ENCODE peak calls at places on chromosomes 6 and 20, in eight cellular contexts. B is pons; A is effector memory CD8-positive, alpha-beta T cell; L is renal cortical epithelial cell; V is amniotic stem cell; M is sciatic nerve; K is NCI-H1436 treated with DMSO at 0.1 percent for 48 hours; N is NCI-H1694 treated with DMSO at 0.1 percent for 48 hours. G is an unnamed sample.

GRCh38 chr6:155103816-155104366 is 108.8 kb downstream of the TIAM2 start:
- DNase-seq in M (no peak), A (no peak), B (no peak), V (no peak), L (peak; percentile 51), N (no peak), K (no peak), G (peak; percentile 2)

GRCh38 chr6:38767555-38767954 is 52.4 kb downstream of the DNAH8 start:
- DNase-seq in B (no peak), N (no peak), A (no peak), M (no peak), L (no peak), K (no peak), V (no peak), G (no peak)

GRCh38 chr20:12970372-12970821 is 38.4 kb upstream of the SPTLC3 start:
- DNase-seq in L (peak; percentile 59), M (no peak), K (no peak), N (peak; percentile 24), A (no peak), B (peak; percentile 52), V (no peak), G (no peak)

GRCh38 chr6:78483546-78483945 is 383.8 kb upstream of the IRAK1BP1 start:
- DNase-seq in M (no peak), V (no peak), B (no peak), K (no peak), A (no peak), N (no peak), L (no peak), G (no peak)

GRCh38 chr6:87103977-87104601 is 9.2 kb upstream of the CGA start:
- DNase-seq in V (no peak), A (no peak), B (no peak), K (no peak), M (no peak), L (no peak), N (no peak), G (no peak)

GRCh38 chr20:48624315-48625020 is 203.3 kb downstream of the PREX1 start:
- DNase-seq in K (no peak), N (no peak), A (no peak), M (no peak), B (no peak), L (no peak), V (no peak), G (no peak)

GRCh38 chr20:17059465-17059864 is 167.4 kb upstream of the PCSK2 start:
- DNase-seq in L (no peak), K (no peak), B (no peak), V (no peak), A (no peak), M (no peak), N (no peak), G (no peak)

GRCh38 chr6:142008016-142008735 is 124.5 kb upstream of the GJE1 start:
- DNase-seq in V (no peak), A (no peak), M (no peak), K (no peak), B (no peak), N (no peak), L (no peak), G (no peak)

GRCh38 chr6:133778414-133778813 is 110.5 kb upstream of the TCF21 start:
- DNase-seq in V (peak; percentile 38), M (no peak), B (no peak), A (no peak), L (peak; percentile 85), N (no peak), K (no peak), G (no peak)

GRCh38 chr6:56440551-56440981 is 193.2 kb upstream of the COL21A1 start:
- DNase-seq in K (no peak), V (no peak), M (no peak), N (no peak), L (peak; percentile 40), B (no peak), A (no peak), G (no peak)

GRCh38 chr20:38805958-38806854 is 709 bp downstream of the PPP1R16B start:
- DNase-seq in V (no peak), A (peak; percentile 53), B (no peak), K (no peak), L (no peak), N (no peak), M (peak; percentile 54), G (peak; percentile 38)

GRCh38 chr6:14765106-14765505 is 480.8 kb upstream of the JARID2 start:
- DNase-seq in V (no peak), A (no peak), N (no peak), K (no peak), B (no peak), M (no peak), L (peak; percentile 83), G (no peak)

GRCh38 chr6:121848523-121849255 is 413.2 kb downstream of the GJA1 start:
- DNase-seq in A (no peak), B (peak; percentile 9), M (no peak), L (no peak), N (no peak), V (no peak), K (no peak), G (no peak)

GRCh38 chr6:76264466-76264865 is 192.0 kb upstream of the IMPG1 start:
- DNase-seq in K (no peak), M (no peak), B (no peak), A (no peak), N (no peak), V (no peak), L (no peak), G (no peak)

GRCh38 chr6:155400022-155400965 is 55.3 kb downstream of the NOX3 start:
- DNase-seq in M (no peak), A (no peak), L (peak; percentile 23), K (no peak), B (no peak), V (no peak), N (no peak), G (no peak)

GRCh38 chr6:168125429-168126001 is 46.5 kb upstream of the FRMD1 start:
- DNase-seq in L (no peak), N (no peak), V (no peak), A (no peak), B (no peak), K (no peak), M (no peak), G (no peak)

GRCh38 chr6:45479834-45480696 is 102.3 kb upstream of the SUPT3H start:
- DNase-seq in M (no peak), N (no peak), L (peak; percentile 84), K (no peak), V (no peak), A (no peak), B (peak; percentile 72), G (no peak)

GRCh38 chr6:15387118-15387517 is 141.2 kb downstream of the JARID2 start:
- DNase-seq in K (no peak), M (no peak), B (no peak), V (no peak), N (no peak), A (no peak), L (no peak), G (no peak)

GRCh38 chr6:154974485-154975149 is 20.5 kb upstream of the TIAM2 start:
- DNase-seq in V (no peak), M (no peak), K (no peak), L (no peak), A (no peak), N (no peak), B (no peak), G (no peak)

GRCh38 chr6:17633465-17634188 is 33.5 kb downstream of the FAM8A1 start:
- DNase-seq in B (no peak), V (no peak), L (no peak), A (peak; percentile 12), M (no peak), N (no peak), K (no peak), G (no peak)

GRCh38 chr6:134537146-134537555 is 219.2 kb upstream of the SGK1 start:
- DNase-seq in K (no peak), L (peak; percentile 96), A (no peak), V (peak; percentile 67), M (no peak), N (no peak), B (no peak), G (no peak)

GRCh38 chr6:135274561-135275293 is 93.6 kb downstream of the MYB start:
- DNase-seq in A (no peak), M (no peak), B (no peak), N (no peak), V (no peak), L (peak; percentile 41), K (no peak), G (no peak)

GRCh38 chr6:40320947-40321346 is 266.2 kb downstream of the LRFN2 start:
- DNase-seq in V (no peak), L (no peak), K (no peak), B (no peak), A (no peak), N (no peak), M (no peak), G (no peak)